ENCODE peak calls at places on chromosomes 16 and 17, in six cellular contexts. A, D, J, Z, R and L are unnamed samples. For H3K27me3, the result is how much of the 10 kb centered on the place peaks cover.

GRCh38 chr17:75144816-75145511 is 9.3 kb downstream of the JPT1 start:
- DNase-seq in A (no peak), D (no peak), J (no peak), Z (no peak), R (no peak), L (no peak)

GRCh38 chr17:74523308-74523707 is 8.0 kb downstream of the CD300LB start:
- DNase-seq in A (peak), D (no peak), J (no peak), Z (no peak), R (no peak), L (no peak)

GRCh38 chr17:76335716-76336381 is 17.9 kb downstream of the PRPSAP1 start:
- DNase-seq in A (no peak), D (no peak), J (no peak), Z (no peak), R (no peak), L (no peak)

GRCh38 chr17:71938340-71939010 is 182.3 kb upstream of the SOX9 start:
- DNase-seq in A (no peak), D (no peak), J (no peak), Z (peak), R (no peak), L (no peak)

GRCh38 chr16:52572656-52573055 is 25.7 kb upstream of the TOX3 start:
- DNase-seq in A (no peak), D (no peak), J (no peak), Z (no peak), R (no peak), L (no peak)

GRCh38 chr17:7167832-7168231 is 11.3 kb downstream of the ASGR1 start:
- DNase-seq in A (no peak), D (no peak), J (no peak), Z (no peak), R (peak), L (no peak)

GRCh38 chr17:2388705-2389099 is 12.2 kb downstream of the MNT start:
- DNase-seq in A (peak), D (no peak), J (no peak), Z (no peak), R (no peak), L (no peak)

GRCh38 chr17:49987681-49988441 is 7.2 kb downstream of the DLX3 start:
- DNase-seq in A (peak), D (no peak), J (peak), Z (no peak), R (peak), L (no peak)

GRCh38 chr16:53131363-53132071 is 76.7 kb downstream of the CHD9 start:
- DNase-seq in A (peak), D (peak), J (peak), Z (peak), R (peak), L (no peak)

GRCh38 chr17:732788-733720 is 658 bp downstream of the TLCD3A start:
- DNase-seq in A (no peak), D (peak), J (peak), Z (peak), R (peak), L (no peak)

GRCh38 chr17:78791840-78792709 is 10.0 kb upstream of the CYTH1 start:
- DNase-seq in A (no peak), D (no peak), J (no peak), Z (no peak), R (no peak), L (no peak)

GRCh38 chr17:57434361-57434760 is 178.0 kb downstream of the MSI2 start:
- DNase-seq in A (no peak), D (no peak), J (no peak), Z (no peak), R (no peak), L (no peak)

GRCh38 chr17:57440522-57441269 is 184.4 kb downstream of the MSI2 start:
- DNase-seq in A (peak), D (peak), J (peak), Z (peak), R (peak), L (peak)

GRCh38 chr17:57436565-57436964 is 180.2 kb downstream of the MSI2 start:
- DNase-seq in A (no peak), D (no peak), J (no peak), Z (no peak), R (no peak), L (no peak)

GRCh38 chr17:57441270-57441600 is 184.9 kb downstream of the MSI2 start:
- DNase-seq in A (no peak), D (no peak), J (no peak), Z (no peak), R (no peak), L (no peak)

DNA sequence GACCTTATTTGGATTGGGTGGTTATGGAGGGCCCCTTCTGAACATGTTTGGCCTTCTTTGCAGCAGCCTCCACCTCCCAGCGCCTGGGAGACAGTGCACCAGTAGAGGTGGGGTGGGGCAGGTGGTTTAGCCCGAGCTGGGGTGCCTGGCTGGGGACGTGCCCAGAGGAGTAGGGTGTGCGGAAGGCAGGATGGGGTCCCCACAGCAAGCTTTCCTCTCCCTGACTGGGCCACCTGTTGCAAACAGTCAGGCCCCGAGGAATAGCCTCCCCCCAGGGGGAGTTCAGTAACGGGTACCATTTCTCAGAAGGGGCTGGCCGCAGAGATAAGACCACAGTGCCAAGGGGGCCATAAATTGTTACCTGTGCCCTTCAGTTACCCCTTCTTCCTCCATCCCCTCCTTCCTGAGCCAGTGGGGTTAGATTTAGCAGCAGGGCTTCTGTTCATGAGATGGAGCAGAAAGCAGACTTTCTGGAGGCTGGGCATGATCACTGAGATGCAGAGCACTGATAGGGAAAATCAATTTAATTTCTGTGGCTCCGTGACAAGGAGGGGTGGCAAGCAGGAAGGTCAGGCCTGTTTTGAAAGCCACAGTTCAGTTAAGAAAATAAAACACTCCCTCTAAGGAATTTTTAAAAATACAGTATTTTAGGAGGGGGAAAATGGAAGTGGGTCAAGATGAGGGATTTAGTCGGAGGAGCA is 181.9 kb downstream of the MSI2 start:
- DNase-seq in A (no peak), D (no peak), J (no peak), Z (no peak), R (no peak), L (no peak)
- H3K14ac ChIP-seq in A (no peak), D (no peak), J (no peak), Z (no peak), R (peak), L (peak)

DNA sequence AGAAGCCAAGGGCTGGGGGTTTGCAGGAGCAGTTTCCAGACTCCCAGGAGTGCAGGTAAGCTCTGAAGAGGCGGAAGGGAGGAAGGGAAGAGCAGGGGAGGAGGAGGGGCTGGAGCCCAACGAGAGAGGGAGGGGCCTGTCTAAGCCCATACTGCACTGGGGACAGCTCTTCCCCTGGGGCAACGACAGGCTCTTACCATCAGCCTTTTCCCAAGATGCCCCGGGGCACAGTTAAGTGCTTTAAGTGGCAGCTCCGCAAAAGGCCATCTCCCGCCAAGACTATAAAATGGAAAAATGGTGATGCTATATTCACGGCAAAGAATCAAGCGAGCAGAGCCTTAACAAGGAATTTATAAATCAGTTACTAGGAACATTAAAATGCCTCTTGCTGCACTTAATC is 110.2 kb upstream of the NLRP1 start:
- DNase-seq in A (peak), D (no peak), J (peak), Z (no peak), R (no peak), L (no peak)
- H3K27me3 ChIP-seq in A (under half), D (under half), J (under half), Z (half or more), R (under half), L (under half)

DNA sequence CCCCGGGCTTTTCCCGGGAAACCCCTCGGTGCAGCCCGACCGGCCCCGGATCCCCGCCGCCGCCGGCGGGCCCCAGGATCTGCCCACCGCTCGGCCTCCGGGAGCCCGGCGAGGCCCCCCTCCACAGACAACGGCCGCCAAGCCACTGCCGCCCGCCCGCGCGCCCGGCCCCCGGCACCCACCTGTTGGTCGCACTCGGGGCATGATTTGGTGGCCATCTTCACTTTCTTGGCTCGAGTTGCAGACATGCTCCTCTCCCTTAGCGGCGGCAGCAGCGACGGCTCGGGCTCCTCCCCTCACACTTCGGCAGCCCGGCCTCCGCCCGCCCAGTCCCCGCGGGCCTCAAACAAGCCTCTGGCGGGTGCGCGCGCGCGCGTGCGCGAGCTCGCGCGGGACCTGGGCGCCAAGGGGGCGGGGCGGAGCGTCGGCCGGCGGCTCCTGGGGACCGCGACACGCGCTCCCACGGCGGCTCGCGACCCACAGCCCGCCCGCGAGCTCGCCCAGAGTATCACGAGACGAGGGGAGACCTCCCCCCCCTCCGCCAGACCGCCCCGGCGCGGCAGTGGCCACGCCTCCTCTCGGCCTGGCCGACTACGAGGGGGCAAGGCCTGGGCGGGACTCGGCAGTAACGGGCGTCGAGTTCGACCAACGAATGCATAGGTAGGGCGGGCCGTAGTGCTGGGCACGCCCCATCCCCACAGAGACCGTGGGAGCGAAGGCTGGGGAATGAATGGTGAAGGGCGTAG is at the start of gene C16orf87:
- DNase-seq in A (peak), D (peak), J (peak), Z (peak), R (peak), L (peak)
- H3K14ac ChIP-seq in A (peak), D (peak), J (no peak), Z (peak), R (peak), L (peak)

DNA sequence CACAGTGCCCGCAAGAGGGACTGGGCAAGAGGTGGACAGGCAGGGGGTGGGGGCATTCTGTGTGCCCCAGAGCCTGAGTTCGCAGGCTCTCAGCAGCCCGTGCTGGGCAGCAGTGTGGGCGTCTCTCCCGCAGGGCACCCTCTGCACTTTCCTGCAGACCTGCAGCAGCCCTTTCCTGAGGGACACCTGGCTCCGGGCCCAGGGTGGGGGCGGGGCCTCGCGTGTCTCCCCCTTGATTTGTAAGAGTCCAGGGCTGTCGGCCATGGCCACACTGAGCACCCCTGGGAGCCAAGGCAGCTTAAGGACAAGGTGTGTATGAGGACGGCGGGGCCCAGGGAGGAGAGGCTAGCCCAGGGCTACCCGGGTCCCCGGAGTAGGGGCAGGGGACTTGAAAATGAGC is 33.4 kb upstream of the SLC38A10 start:
- DNase-seq in A (no peak), D (no peak), J (no peak), Z (no peak), R (no peak), L (no peak)
- H3K27me3 ChIP-seq in A (under half), D (under half), J (under half), Z (under half), R (under half), L (half or more)

GRCh38 chr16:70370924-70371323 is 24.2 kb downstream of the DDX19A start:
- DNase-seq in A (no peak), D (no peak), J (no peak), Z (no peak), R (no peak), L (no peak)
- H3K14ac ChIP-seq in A (no peak), D (no peak), J (no peak), Z (no peak), R (no peak), L (no peak)

DNA sequence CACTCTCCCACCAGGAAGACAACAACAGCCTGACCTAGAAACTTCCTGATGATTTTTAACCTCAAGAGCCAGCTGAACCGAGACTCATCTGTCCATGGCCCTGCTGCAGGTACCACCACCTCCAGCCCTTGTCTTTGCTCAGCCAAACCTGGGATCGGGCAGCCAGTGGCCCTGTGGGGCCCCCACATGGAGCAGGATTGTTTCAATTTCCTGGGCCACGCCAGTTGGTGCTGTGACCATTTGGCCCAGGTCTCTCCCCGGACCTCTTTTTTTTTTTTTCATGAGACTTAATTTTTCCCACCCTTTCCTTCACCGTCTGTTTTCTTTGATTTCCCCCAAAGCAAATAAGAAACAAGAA is 8.3 kb upstream of the HOXB2 start:
- DNase-seq in A (no peak), D (no peak), J (no peak), Z (no peak), R (no peak), L (no peak)
- H3K27me3 ChIP-seq in A (half or more), D (under half), J (half or more), Z (under half), R (under half), L (half or more)

GRCh38 chr16:84563776-84564420 is 54.0 kb downstream of the COTL1 start:
- DNase-seq in A (no peak), D (no peak), J (no peak), Z (no peak), R (peak), L (no peak)
- H3K14ac ChIP-seq in A (no peak), D (no peak), J (no peak), Z (no peak), R (no peak), L (no peak)

DNA sequence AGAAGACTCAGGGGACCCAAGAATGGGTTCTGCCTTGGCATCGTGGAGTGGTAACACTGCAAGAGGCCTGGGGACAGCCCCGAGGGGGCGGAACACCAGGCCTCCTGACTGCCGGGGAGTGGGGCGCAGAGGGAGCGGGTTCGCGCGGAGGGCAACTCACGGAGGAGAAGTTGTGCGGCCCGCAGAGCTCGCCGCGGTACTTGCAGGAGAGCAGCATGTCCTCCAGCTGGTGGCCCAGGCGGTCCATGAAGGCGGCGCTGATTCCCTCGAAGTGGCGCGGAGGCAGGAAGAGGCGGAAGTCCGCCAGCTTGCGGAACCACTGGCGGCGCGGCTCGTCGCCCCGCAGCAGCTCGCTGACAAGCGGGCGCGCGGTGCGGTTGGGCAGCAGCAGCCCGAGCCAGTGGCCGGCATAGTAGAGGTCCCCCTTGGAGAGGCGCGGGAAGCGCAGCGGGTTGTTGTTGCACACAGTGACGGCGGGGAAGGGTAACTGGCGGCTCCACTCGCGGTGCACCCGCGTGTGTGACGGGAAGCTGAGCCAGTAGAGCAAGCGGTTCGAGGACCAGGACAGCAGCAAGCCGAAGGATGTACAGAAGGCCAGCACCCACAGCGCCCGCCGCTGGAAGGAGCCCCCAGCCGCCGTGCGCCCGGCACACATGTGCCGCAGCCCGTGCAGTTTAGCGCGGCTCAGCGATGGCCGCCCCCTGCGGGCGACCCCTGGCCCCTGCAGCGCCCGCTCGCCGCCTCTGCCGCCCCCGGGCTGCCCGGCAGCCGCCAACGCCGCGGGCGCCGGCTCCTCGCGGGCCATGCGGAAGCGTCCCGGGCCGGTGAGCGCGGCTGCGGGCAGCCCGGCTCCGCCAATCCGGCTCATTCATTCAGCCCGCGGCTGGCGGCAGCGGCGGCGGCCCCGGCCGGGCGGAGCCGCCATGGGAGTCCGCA is 1.6 kb downstream of the ASIC2 start:
- DNase-seq in A (peak), D (peak), J (peak), Z (peak), R (peak), L (peak)
- H3K27me3 ChIP-seq in A (under half), D (under half), J (half or more), Z (half or more), R (under half), L (half or more)